ENCODE peak calls at places on chromosome 10, in six cellular contexts. I, N, C, K, L and M are unnamed samples. For H3K4me1, the result is how much of the 10 kb centered on the place peaks cover.

GRCh38 chr10:110399163-110400094 is 94.7 kb upstream of the SMNDC1 start:
- DNase-seq in I (no peak), N (peak), C (peak), K (no peak), L (no peak), M (peak)

GRCh38 chr10:118521415-118522117 is 73.9 kb downstream of the PRLHR start:
- DNase-seq in I (no peak), N (no peak), C (no peak), K (no peak), L (no peak), M (no peak)

GRCh38 chr10:12191715-12192114 is 4.0 kb downstream of the NUDT5 start:
- DNase-seq in I (no peak), N (no peak), C (no peak), K (no peak), L (no peak), M (no peak)

GRCh38 chr10:97353945-97354344 is 19.4 kb upstream of the FRAT2 start:
- DNase-seq in I (no peak), N (no peak), C (no peak), K (no peak), L (no peak), M (no peak)

GRCh38 chr10:129963831-129964501 is at the start of gene EBF3:
- DNase-seq in I (no peak), N (peak), C (peak), K (peak), L (peak), M (peak)

GRCh38 chr10:97515260-97515978 is 16.7 kb downstream of the UBTD1 start:
- DNase-seq in I (no peak), N (no peak), C (no peak), K (no peak), L (no peak), M (peak)

GRCh38 chr10:106935978-106936451 is 228.5 kb downstream of the SORCS1 start:
- DNase-seq in I (no peak), N (no peak), C (peak), K (no peak), L (no peak), M (no peak)

GRCh38 chr10:123134058-123134914 is 1.5 kb upstream of the HMX3 start:
- DNase-seq in I (no peak), N (no peak), C (no peak), K (no peak), L (no peak), M (no peak)

GRCh38 chr10:103982639-103983038 is 15.7 kb downstream of the SLK start:
- DNase-seq in I (no peak), N (no peak), C (no peak), K (no peak), L (no peak), M (no peak)

GRCh38 chr10:99681553-99681952 is 22.2 kb downstream of the ENTPD7 start:
- DNase-seq in I (no peak), N (peak), C (peak), K (no peak), L (no peak), M (no peak)

GRCh38 chr10:75234017-75234682 is 1.6 kb downstream of the COMTD1 start:
- DNase-seq in I (peak), N (peak), C (peak), K (peak), L (peak), M (peak)

GRCh38 chr10:1057106-1057657 is 997 bp downstream of the WDR37 start:
- DNase-seq in I (no peak), N (no peak), C (no peak), K (peak), L (no peak), M (peak)

GRCh38 chr10:103828107-103828506 is 27.3 kb downstream of the SH3PXD2A start:
- DNase-seq in I (no peak), N (no peak), C (no peak), K (no peak), L (no peak), M (peak)

GRCh38 chr10:123009105-123009805 is 449 bp downstream of the ACADSB start:
- DNase-seq in I (no peak), N (peak), C (peak), K (peak), L (peak), M (peak)

GRCh38 chr10:43824934-43825333 is 176.3 kb upstream of the ZNF32 start:
- DNase-seq in I (no peak), N (peak), C (no peak), K (peak), L (peak), M (no peak)

GRCh38 chr10:119281581-119282071 is 74.3 kb downstream of the GRK5 start:
- DNase-seq in I (no peak), N (peak), C (peak), K (peak), L (peak), M (no peak)

GRCh38 chr10:92594194-92594593 is 1.3 kb downstream of the KIF11 start:
- DNase-seq in I (no peak), N (no peak), C (no peak), K (no peak), L (no peak), M (peak)

GRCh38 chr10:110802551-110803238 is 69.0 kb upstream of the PDCD4 start:
- DNase-seq in I (no peak), N (peak), C (peak), K (peak), L (peak), M (peak)

GRCh38 chr10:109282510-109282909 is 640.8 kb downstream of the XPNPEP1 start:
- DNase-seq in I (no peak), N (no peak), C (no peak), K (no peak), L (no peak), M (no peak)

GRCh38 chr10:49752584-49752983 is 9.5 kb downstream of the OGDHL start:
- DNase-seq in I (no peak), N (no peak), C (no peak), K (no peak), L (no peak), M (no peak)

GRCh38 chr10:24706479-24707118 is 17.1 kb downstream of the ARHGAP21 start:
- DNase-seq in I (no peak), N (no peak), C (peak), K (no peak), L (no peak), M (peak)

GRCh38 chr10:29437871-29438270 is 149.0 kb downstream of the LYZL1 start:
- DNase-seq in I (no peak), N (no peak), C (no peak), K (no peak), L (no peak), M (no peak)

GRCh38 chr10:92238586-92239098 is 52.2 kb downstream of the CPEB3 start:
- DNase-seq in I (no peak), N (peak), C (no peak), K (no peak), L (peak), M (peak)

GRCh38 chr10:21172774-21173432 is 275.8 kb upstream of the NEBL start:
- DNase-seq in I (no peak), N (peak), C (peak), K (no peak), L (no peak), M (no peak)

GRCh38 chr10:126130291-126130710 is 233.9 kb downstream of the FANK1 start:
- DNase-seq in I (no peak), N (peak), C (no peak), K (peak), L (no peak), M (no peak)

GRCh38 chr10:132563485-132564248 is 26.1 kb downstream of the INPP5A start:
- DNase-seq in I (no peak), N (no peak), C (no peak), K (no peak), L (peak), M (no peak)

DNA sequence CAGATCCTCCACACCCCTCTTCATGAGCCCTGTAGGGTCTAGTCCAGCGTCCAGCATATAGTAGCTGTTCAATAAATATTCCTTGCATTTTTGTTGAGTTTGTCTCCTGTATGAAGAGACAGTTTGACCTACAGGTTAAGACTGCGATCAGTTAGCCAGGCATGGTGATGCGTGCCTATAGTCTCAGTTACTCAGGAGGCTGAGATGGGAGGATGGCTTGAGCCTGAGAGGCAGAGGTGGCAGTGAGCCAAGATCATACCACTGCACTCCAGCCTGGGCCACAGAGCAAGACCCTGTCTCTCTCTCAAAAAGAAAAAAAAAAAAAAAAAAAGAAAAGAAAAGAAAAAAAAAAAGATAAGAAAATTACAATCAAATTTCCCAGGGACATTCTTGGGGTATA is 5.1 kb upstream of the CUEDC2 start:
- DNase-seq in I (no peak), N (no peak), C (no peak), K (no peak), L (no peak), M (no peak)
- H3K4me1 ChIP-seq in I (under half), N (under half), C (under half), K (under half), L (under half), M (under half)

GRCh38 chr10:101107771-101108170 is 23.3 kb upstream of the TLX1 start:
- DNase-seq in I (no peak), N (no peak), C (no peak), K (no peak), L (no peak), M (no peak)

GRCh38 chr10:101112799-101113594 is 18.1 kb upstream of the TLX1 start:
- DNase-seq in I (no peak), N (no peak), C (no peak), K (no peak), L (no peak), M (peak)

GRCh38 chr10:101113890-101114403 is 17.2 kb upstream of the TLX1 start:
- DNase-seq in I (no peak), N (no peak), C (no peak), K (no peak), L (no peak), M (no peak)

GRCh38 chr10:101110856-101111523 is 20.1 kb upstream of the TLX1 start:
- DNase-seq in I (no peak), N (no peak), C (no peak), K (no peak), L (no peak), M (no peak)

GRCh38 chr10:101111547-101111946 is 19.6 kb upstream of the TLX1 start:
- DNase-seq in I (no peak), N (no peak), C (no peak), K (no peak), L (no peak), M (no peak)
- H3K27ac ChIP-seq in I (no peak), N (no peak), C (no peak), K (no peak), L (no peak), M (no peak)

GRCh38 chr10:81569488-81569887 is 305.5 kb upstream of the NRG3 start:
- DNase-seq in I (no peak), N (no peak), C (no peak), K (no peak), L (no peak), M (no peak)

GRCh38 chr10:81570349-81570748 is 304.6 kb upstream of the NRG3 start:
- DNase-seq in I (no peak), N (no peak), C (no peak), K (no peak), L (no peak), M (no peak)

GRCh38 chr10:81575007-81575406 is 300.0 kb upstream of the NRG3 start:
- DNase-seq in I (no peak), N (no peak), C (no peak), K (no peak), L (no peak), M (no peak)

GRCh38 chr10:81576336-81576735 is 298.7 kb upstream of the NRG3 start:
- DNase-seq in I (no peak), N (no peak), C (no peak), K (no peak), L (no peak), M (no peak)

GRCh38 chr10:81570878-81571794 is 303.9 kb upstream of the NRG3 start:
- DNase-seq in I (no peak), N (no peak), C (no peak), K (no peak), L (no peak), M (no peak)
- H3K4me3 ChIP-seq in I (no peak), N (no peak), C (no peak), K (no peak), L (no peak), M (no peak)

GRCh38 chr10:77874872-77875271 is 51.7 kb downstream of the DLG5 start:
- DNase-seq in I (no peak), N (no peak), C (no peak), K (no peak), L (no peak), M (no peak)
- H3K4me1 ChIP-seq in I (half or more), N (half or more), C (under half), K (under half), L (under half), M (under half)

GRCh38 chr10:37490266-37490665 is 364.9 kb downstream of the ANKRD30A start:
- DNase-seq in I (no peak), N (no peak), C (no peak), K (no peak), L (no peak), M (no peak)

GRCh38 chr10:37495415-37495814 is 362.0 kb downstream of the ZNF248 start:
- DNase-seq in I (no peak), N (no peak), C (peak), K (no peak), L (no peak), M (peak)

GRCh38 chr10:37488792-37489657 is 363.6 kb downstream of the ANKRD30A start:
- DNase-seq in I (no peak), N (no peak), C (peak), K (no peak), L (no peak), M (no peak)

GRCh38 chr10:37489658-37490003 is 364.2 kb downstream of the ANKRD30A start:
- DNase-seq in I (no peak), N (no peak), C (no peak), K (no peak), L (no peak), M (no peak)
- H3K27ac ChIP-seq in I (no peak), N (no peak), C (peak), K (no peak), L (no peak), M (no peak)